ENCODE peak calls at places on chromosome 3, in eight cellular contexts. M is mesendoderm; T is nucleus accumbens; K is HEK293T; U is ELF-1; V is stimulated activated CD4-positive, alpha-beta T cell treated with anti-CD3 and anti-CD28 coated beads, Interleukin-2, amount 100 ng/mL, for 48 hours; F is effector memory CD4-positive, alpha-beta T cell; B is anterior cingulate cortex. Y is an unnamed sample.

GRCh38 chr3:45986303-45986982 is 9.2 kb downstream of the FYCO1 start:
- DNase-seq in V (no peak), T (no peak), M (no peak), U (no peak), B (no peak), K (no peak), F (no peak), Y (no peak)

GRCh38 chr3:15820911-15821310 is 23.1 kb upstream of the ANKRD28 start:
- DNase-seq in U (no peak), V (no peak), T (no peak), F (no peak), M (no peak), K (no peak), B (no peak), Y (no peak)

GRCh38 chr3:71710906-71711494 is 14.2 kb downstream of the EIF4E3 start:
- DNase-seq in F (no peak), U (no peak), T (no peak), M (peak), V (no peak), B (no peak), K (peak), Y (no peak)

GRCh38 chr3:107810195-107811071 is 280.4 kb downstream of the CD47 start:
- DNase-seq in M (no peak), B (no peak), F (no peak), K (no peak), V (no peak), U (no peak), T (no peak), Y (no peak)

GRCh38 chr3:84077479-84077878 is 881.3 kb upstream of the CADM2 start:
- DNase-seq in U (no peak), K (peak), B (no peak), M (peak), T (no peak), V (no peak), F (no peak), Y (no peak)

GRCh38 chr3:1147326-1147725 is 54.5 kb downstream of the CNTN6 start:
- DNase-seq in U (no peak), F (no peak), V (no peak), T (no peak), M (no peak), K (no peak), B (no peak), Y (no peak)

GRCh38 chr3:142929890-142930289 is 33.6 kb downstream of the PAQR9 start:
- DNase-seq in K (no peak), B (no peak), U (no peak), T (no peak), F (no peak), V (no peak), M (no peak), Y (no peak)

GRCh38 chr3:172709776-172710708 is 825 bp downstream of the NCEH1 start:
- DNase-seq in T (no peak), M (peak), F (no peak), B (peak), U (peak), K (peak), V (peak), Y (peak)

GRCh38 chr3:115927210-115927609 is 303.9 kb downstream of the GAP43 start:
- DNase-seq in F (no peak), V (no peak), U (no peak), M (no peak), K (no peak), T (no peak), B (no peak), Y (no peak)

GRCh38 chr3:30655187-30655812 is 48.9 kb downstream of the TGFBR2 start:
- DNase-seq in M (no peak), B (no peak), U (no peak), K (no peak), V (no peak), F (no peak), T (no peak), Y (no peak)

GRCh38 chr3:104941785-104942184 is 424.9 kb upstream of the ALCAM start:
- DNase-seq in F (no peak), M (no peak), T (no peak), V (no peak), U (no peak), B (no peak), K (no peak), Y (no peak)

GRCh38 chr3:188338081-188338480 is 184.1 kb downstream of the LPP start:
- DNase-seq in B (no peak), K (no peak), U (no peak), V (no peak), F (no peak), T (no peak), M (no peak), Y (no peak)

GRCh38 chr3:139830817-139831216 is 104.2 kb upstream of the CLSTN2 start:
- DNase-seq in U (peak), V (no peak), M (peak), K (no peak), B (peak), T (no peak), F (no peak), Y (no peak)

GRCh38 chr3:67635257-67635656 is 19.2 kb downstream of the SUCLG2 start:
- DNase-seq in B (no peak), V (no peak), K (no peak), M (no peak), F (no peak), T (no peak), U (no peak), Y (no peak)

GRCh38 chr3:183548262-183548769 is 7.2 kb downstream of the KLHL6 start:
- DNase-seq in U (peak), F (no peak), K (no peak), M (peak), B (no peak), V (no peak), T (no peak), Y (peak)

GRCh38 chr3:51338632-51339031 is 46.5 kb upstream of the MANF start:
- DNase-seq in V (no peak), U (no peak), T (no peak), K (no peak), M (no peak), F (no peak), B (no peak), Y (peak)

GRCh38 chr3:6809349-6809748 is 51.6 kb upstream of the GRM7 start:
- DNase-seq in F (no peak), U (no peak), V (no peak), B (no peak), T (no peak), M (no peak), K (no peak), Y (no peak)

GRCh38 chr3:122964844-122965243 is 62.7 kb downstream of the SEMA5B start:
- DNase-seq in K (no peak), B (no peak), F (no peak), M (no peak), U (peak), V (no peak), T (no peak), Y (no peak)

GRCh38 chr3:54900954-54901591 is 26.8 kb downstream of the LRTM1 start:
- DNase-seq in V (no peak), U (no peak), T (no peak), K (no peak), F (no peak), B (no peak), M (no peak), Y (no peak)

GRCh38 chr3:151875759-151876158 is 2.3 kb downstream of the SUCNR1 start:
- DNase-seq in U (no peak), K (no peak), B (no peak), V (no peak), M (no peak), F (no peak), T (no peak), Y (no peak)

Y was measured in endodermal cell.